ENCODE peak calls at places on chromosomes 12 and 14, in five cellular contexts. I, Y, V, D and B are unnamed samples.

GRCh38 chr14:22391908-22392307 is 197.1 kb downstream of the DAD1 start:
- DNase-seq in I (no peak), Y (peak), V (peak), D (peak), B (peak)

GRCh38 chr12:108773798-108774788 is 42.8 kb upstream of the CORO1C start:
- DNase-seq in I (peak), Y (peak), V (peak), D (peak), B (peak)

GRCh38 chr12:26158078-26158764 is 33.4 kb upstream of the BHLHE41 start:
- DNase-seq in I (no peak), Y (no peak), V (no peak), D (no peak), B (no peak)

GRCh38 chr12:85779768-85780167 is 56.4 kb downstream of the RASSF9 start:
- DNase-seq in I (no peak), Y (no peak), V (no peak), D (no peak), B (no peak)

GRCh38 chr14:105927661-105928060 is 401.3 kb downstream of the TMEM121 start:
- DNase-seq in I (no peak), Y (peak), V (no peak), D (peak), B (peak)

GRCh38 chr14:94171208-94171607 is 2.9 kb upstream of the PPP4R4 start:
- DNase-seq in I (no peak), Y (no peak), V (no peak), D (no peak), B (no peak)

GRCh38 chr12:119288559-119288958 is 46.0 kb upstream of the CCDC60 start:
- DNase-seq in I (no peak), Y (no peak), V (no peak), D (no peak), B (no peak)

GRCh38 chr14:20659813-20660395 is 18.4 kb upstream of the OR6S1 start:
- DNase-seq in I (no peak), Y (no peak), V (no peak), D (no peak), B (no peak)

GRCh38 chr14:51563560-51563959 is 88.2 kb upstream of the FRMD6 start:
- DNase-seq in I (no peak), Y (no peak), V (no peak), D (no peak), B (no peak)

GRCh38 chr12:8156845-8157244 is at the start of gene ZNF705A:
- DNase-seq in I (no peak), Y (no peak), V (peak), D (no peak), B (no peak)

GRCh38 chr12:16726879-16727278 is 120.9 kb upstream of the LMO3 start:
- DNase-seq in I (peak), Y (no peak), V (no peak), D (no peak), B (no peak)

GRCh38 chr12:54417712-54418440 is 1.2 kb downstream of the ITGA5 start:
- DNase-seq in I (no peak), Y (peak), V (no peak), D (peak), B (no peak)

GRCh38 chr12:15823360-15824128 is 34.4 kb upstream of the EPS8 start:
- DNase-seq in I (no peak), Y (no peak), V (peak), D (no peak), B (no peak)

GRCh38 chr12:111405856-111406473 is at the start of gene SH2B3:
- DNase-seq in I (no peak), Y (no peak), V (no peak), D (no peak), B (no peak)

GRCh38 chr12:111068281-111068680 is 147.9 kb upstream of the MYL2 start:
- DNase-seq in I (no peak), Y (no peak), V (no peak), D (no peak), B (no peak)

GRCh38 chr12:106080786-106081185 is 58.0 kb downstream of the NUAK1 start:
- DNase-seq in I (no peak), Y (no peak), V (no peak), D (no peak), B (no peak)

GRCh38 chr12:49503674-49504180 is 35.1 kb upstream of the KCNH3 start:
- DNase-seq in I (no peak), Y (no peak), V (no peak), D (no peak), B (peak)

GRCh38 chr12:40208707-40209106 is 16.1 kb upstream of the LRRK2 start:
- DNase-seq in I (no peak), Y (no peak), V (no peak), D (peak), B (peak)

GRCh38 chr12:46450279-46450748 is 77.7 kb upstream of the SLC38A2 start:
- DNase-seq in I (peak), Y (peak), V (no peak), D (peak), B (peak)

GRCh38 chr14:21163721-21164120 is 7.9 kb upstream of the OR5AU1 start:
- DNase-seq in I (no peak), Y (no peak), V (no peak), D (no peak), B (no peak)

GRCh38 chr12:57046947-57047890 is 2.7 kb downstream of the MYO1A start:
- DNase-seq in I (no peak), Y (no peak), V (no peak), D (peak), B (no peak)

GRCh38 chr12:91590991-91591987 is 408.7 kb upstream of the DCN start:
- DNase-seq in I (no peak), Y (no peak), V (no peak), D (no peak), B (no peak)

GRCh38 chr14:64879635-64880381 is at the start of gene SPTB:
- DNase-seq in I (no peak), Y (no peak), V (no peak), D (peak), B (peak)

GRCh38 chr12:97321640-97322039 is 141.0 kb upstream of the RMST start:
- DNase-seq in I (no peak), Y (no peak), V (no peak), D (no peak), B (no peak)

GRCh38 chr12:131699434-131699833 is 11.5 kb upstream of the SFSWAP start:
- DNase-seq in I (no peak), Y (no peak), V (no peak), D (no peak), B (no peak)

GRCh38 chr12:3651585-3652424 is 101.1 kb downstream of the CRACR2A start:
- DNase-seq in I (no peak), Y (no peak), V (no peak), D (no peak), B (no peak)

GRCh38 chr12:53991077-53991460 is 6.1 kb downstream of the HOXC10 start:
- DNase-seq in I (no peak), Y (no peak), V (no peak), D (no peak), B (no peak)

GRCh38 chr14:77139540-77140342 is 1.9 kb downstream of the ZDHHC22 start:
- DNase-seq in I (no peak), Y (no peak), V (peak), D (no peak), B (peak)

GRCh38 chr12:27462851-27463250 is 16.3 kb downstream of the SMCO2 start:
- DNase-seq in I (no peak), Y (peak), V (no peak), D (no peak), B (no peak)

GRCh38 chr14:50530794-50531193 is 1.6 kb downstream of the MAP4K5 start:
- DNase-seq in I (no peak), Y (no peak), V (no peak), D (no peak), B (no peak)

GRCh38 chr14:64935508-64935907 is 7.0 kb downstream of the GPX2 start:
- DNase-seq in I (no peak), Y (no peak), V (no peak), D (no peak), B (no peak)

GRCh38 chr14:94581127-94581999 is at the start of gene SERPINA5:
- DNase-seq in I (peak), Y (no peak), V (peak), D (no peak), B (no peak)

GRCh38 chr12:94206886-94207285 is 58.5 kb downstream of the PLXNC1 start:
- DNase-seq in I (no peak), Y (no peak), V (no peak), D (no peak), B (no peak)

GRCh38 chr12:118544569-118544968 is 168.2 kb downstream of the SUDS3 start:
- DNase-seq in I (no peak), Y (no peak), V (peak), D (no peak), B (no peak)

GRCh38 chr12:125509195-125509594 is 444.0 kb downstream of the AACS start:
- DNase-seq in I (no peak), Y (no peak), V (no peak), D (no peak), B (no peak)

GRCh38 chr14:71322660-71323250 is 415.5 kb downstream of the PCNX1 start:
- DNase-seq in I (no peak), Y (no peak), V (no peak), D (peak), B (no peak)

GRCh38 chr14:105299654-105300541 is 903 bp downstream of the BRF1 start:
- DNase-seq in I (no peak), Y (peak), V (no peak), D (peak), B (peak)

GRCh38 chr12:6560501-6561205 is 4.8 kb upstream of the IFFO1 start:
- DNase-seq in I (no peak), Y (no peak), V (no peak), D (no peak), B (no peak)

GRCh38 chr14:58716706-58717105 is 78.9 kb downstream of the DACT1 start:
- DNase-seq in I (no peak), Y (no peak), V (no peak), D (no peak), B (no peak)

DNA sequence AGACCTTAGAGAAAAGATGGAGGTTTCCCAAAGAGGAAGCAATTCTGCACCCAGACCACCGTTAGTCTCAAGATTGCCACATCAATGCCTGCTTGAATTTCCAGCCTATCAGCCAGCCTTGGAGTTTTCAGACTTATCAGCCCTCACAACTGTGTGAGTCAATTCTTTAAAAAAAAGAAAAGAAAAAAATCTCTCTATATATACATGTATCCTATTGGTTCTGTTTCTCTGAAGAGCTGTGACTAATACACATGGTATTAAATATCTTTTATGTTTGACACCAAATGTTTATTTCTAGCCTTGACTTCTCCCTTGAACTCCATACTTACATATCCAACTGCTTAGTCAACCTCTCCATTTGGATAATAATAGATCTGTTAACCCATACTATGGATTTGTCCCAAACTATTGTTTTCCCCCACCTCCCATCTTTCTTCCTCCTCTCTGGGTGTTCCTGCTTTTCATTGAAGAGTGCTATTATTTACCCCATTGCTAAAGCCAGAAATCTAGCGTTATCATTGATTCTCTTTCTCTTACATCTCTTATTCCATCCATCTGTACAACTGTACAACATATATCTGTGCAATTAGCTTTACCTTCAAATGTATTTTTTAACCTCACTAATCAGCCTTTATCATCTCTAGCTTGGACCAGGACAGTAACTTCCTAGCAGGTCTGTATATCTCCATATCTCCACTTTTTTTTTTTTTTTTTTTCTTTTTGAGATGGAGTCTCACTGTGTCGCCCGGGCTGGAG is 22.7 kb upstream of the EID3 start:
- DNase-seq in I (no peak), Y (no peak), V (peak), D (no peak), B (no peak)
- TF ChIP-seq EP300 in I (no peak), Y (no peak), V (no peak), D (no peak), B (no peak)

DNA sequence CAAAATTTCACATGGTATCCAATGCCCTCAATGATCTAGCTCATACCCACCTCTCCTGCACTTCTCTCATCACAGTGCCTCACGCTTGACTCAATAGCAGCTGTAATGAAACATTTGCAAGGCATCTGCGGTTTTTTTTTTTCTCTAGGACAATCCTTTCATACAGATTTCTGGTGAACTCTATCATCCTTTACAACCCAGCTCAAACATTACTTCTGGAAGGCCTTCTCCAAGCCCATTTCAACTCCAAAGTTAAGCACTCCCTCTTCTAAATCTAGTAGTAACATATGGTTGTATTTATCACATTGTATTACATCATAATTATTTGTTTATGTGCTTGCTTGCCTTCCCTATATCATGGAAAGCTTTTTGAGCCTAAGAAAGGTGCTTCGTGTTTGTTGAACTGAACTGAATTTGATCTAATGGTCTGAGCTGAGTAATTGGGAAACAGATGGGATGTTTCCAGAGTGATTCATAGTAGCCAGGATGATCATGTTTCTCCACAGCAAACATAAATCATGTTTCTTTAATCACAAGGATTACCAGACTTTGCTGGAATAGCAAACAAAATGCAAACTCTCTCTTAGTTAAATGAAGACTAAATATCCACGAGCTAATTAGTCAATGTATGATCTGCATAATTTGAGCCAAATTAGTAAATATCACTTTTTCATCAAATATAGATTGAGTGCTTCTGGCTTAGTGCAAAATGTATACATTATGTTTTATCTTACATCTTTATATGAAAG is 14.3 kb downstream of the CFL2 start:
- DNase-seq in I (no peak), Y (no peak), V (peak), D (no peak), B (no peak)
- TF ChIP-seq EP300 in I (no peak), Y (no peak), V (peak), D (no peak), B (no peak)

GRCh38 chr14:59829941-59830734 is 40.4 kb downstream of the RTN1 start:
- DNase-seq in I (no peak), Y (no peak), V (no peak), D (no peak), B (no peak)
- TF ChIP-seq EP300 in I (no peak), Y (no peak), V (no peak), D (no peak), B (no peak)

GRCh38 chr14:101947577-101947903 is 16.8 kb upstream of the DYNC1H1 start:
- DNase-seq in I (no peak), Y (no peak), V (no peak), D (peak), B (no peak)

GRCh38 chr14:101948666-101949205 is 15.6 kb upstream of the DYNC1H1 start:
- DNase-seq in I (no peak), Y (peak), V (no peak), D (no peak), B (no peak)

GRCh38 chr14:101950516-101951215 is 13.7 kb upstream of the DYNC1H1 start:
- DNase-seq in I (no peak), Y (peak), V (no peak), D (no peak), B (no peak)

GRCh38 chr14:101950100-101950499 is 14.3 kb upstream of the DYNC1H1 start:
- DNase-seq in I (no peak), Y (peak), V (no peak), D (no peak), B (no peak)

GRCh38 chr14:101947904-101948665 is 16.3 kb upstream of the DYNC1H1 start:
- DNase-seq in I (peak), Y (peak), V (peak), D (peak), B (peak)
- TF ChIP-seq EP300 in I (peak), Y (no peak), V (no peak), D (peak), B (peak)

DNA sequence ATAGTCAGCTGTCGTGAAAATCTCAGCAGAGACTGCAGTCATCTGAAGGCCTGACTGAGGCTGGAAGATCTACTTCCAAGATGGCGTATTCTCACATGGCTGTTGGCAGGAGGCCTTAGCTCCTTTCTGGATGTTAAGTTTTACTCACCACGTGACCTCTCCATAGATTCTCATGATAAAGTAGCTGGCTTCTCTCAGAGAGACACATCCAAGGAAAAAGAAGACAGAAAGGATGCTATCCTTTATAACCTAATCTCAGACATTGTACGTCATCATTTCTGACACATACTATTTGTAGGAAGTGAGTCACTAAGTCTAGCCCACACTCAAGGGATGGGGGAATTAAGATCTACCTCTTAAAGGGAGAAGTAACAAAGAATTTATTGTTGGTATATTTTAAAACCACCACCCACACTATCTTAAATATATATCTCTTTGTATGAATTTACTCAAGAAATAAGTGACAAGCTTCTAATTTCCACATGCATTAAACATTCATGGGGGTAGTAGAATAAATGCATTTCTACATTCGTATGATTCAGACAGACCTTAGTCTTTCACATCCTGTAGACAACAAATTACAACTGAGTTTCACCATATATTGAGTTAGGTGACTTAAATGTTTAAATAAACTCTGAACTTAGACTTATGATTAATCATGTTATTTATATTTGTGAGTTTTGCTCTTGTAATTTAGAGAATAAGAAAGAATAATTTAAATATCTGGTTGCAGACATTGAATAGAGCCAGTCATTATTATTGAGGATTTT is 411.0 kb downstream of the LRIG3 start:
- DNase-seq in I (no peak), Y (no peak), V (no peak), D (no peak), B (no peak)
- TF ChIP-seq EP300 in I (no peak), Y (no peak), V (no peak), D (no peak), B (no peak)

GRCh38 chr12:10126401-10126800 is 3.6 kb downstream of the CLEC7A start:
- DNase-seq in I (no peak), Y (no peak), V (no peak), D (no peak), B (no peak)

GRCh38 chr12:10132971-10133370 is 3.0 kb upstream of the CLEC7A start:
- DNase-seq in I (no peak), Y (no peak), V (no peak), D (no peak), B (no peak)

GRCh38 chr12:10130042-10130441 is at the start of gene CLEC7A:
- DNase-seq in I (no peak), Y (no peak), V (no peak), D (no peak), B (no peak)

GRCh38 chr12:10131101-10131632 is 1.2 kb upstream of the CLEC7A start:
- DNase-seq in I (no peak), Y (no peak), V (no peak), D (no peak), B (no peak)

GRCh38 chr12:10128687-10129086 is 1.3 kb downstream of the CLEC7A start:
- DNase-seq in I (no peak), Y (no peak), V (no peak), D (peak), B (no peak)
- TF ChIP-seq EP300 in I (peak), Y (no peak), V (no peak), D (peak), B (no peak)

DNA sequence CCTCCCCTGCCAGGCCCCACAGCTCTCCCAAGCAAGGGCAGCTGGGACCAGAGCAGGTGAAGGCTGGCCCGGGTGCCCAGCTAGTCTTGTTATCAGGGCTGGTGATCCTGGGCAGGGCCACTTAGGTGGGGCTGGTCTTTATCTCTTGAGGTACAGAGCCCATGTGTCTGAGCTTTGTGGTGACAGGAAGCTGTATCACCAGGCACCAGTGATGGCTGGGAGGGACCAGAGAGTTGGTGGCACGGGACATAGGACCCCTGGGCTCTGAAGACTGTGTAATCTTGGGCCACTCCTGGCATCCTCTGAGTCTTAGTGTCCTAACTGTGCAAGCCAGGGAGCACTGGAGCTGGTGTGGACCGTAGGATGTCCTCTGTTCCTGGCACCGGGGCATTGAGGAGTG is 12.8 kb upstream of the HPD start:
- DNase-seq in I (no peak), Y (no peak), V (no peak), D (no peak), B (no peak)
- TF ChIP-seq EP300 in I (no peak), Y (no peak), V (no peak), D (no peak), B (no peak)